ENCODE peak calls at places on chromosomes 5 and 9, in four cellular contexts. One of them, this sample, is unnamed.

GRCh38 chr5:175710361-175710760 is 52.5 kb downstream of the HRH2 start:
- DNase-seq in posterior vena cava: no peak
- DNase-seq in NCI-H1092 treated with DMSO at 0.1 percent for 48 hours: no peak
- DNase-seq in Peyer's patch: peak; percentile 19
- DNase-seq in this sample: peak; percentile 55

GRCh38 chr9:17531642-17532254 is 47.1 kb upstream of the SH3GL2 start:
- DNase-seq in posterior vena cava: no peak
- DNase-seq in NCI-H1092 treated with DMSO at 0.1 percent for 48 hours: peak; percentile 59
- DNase-seq in Peyer's patch: no peak
- DNase-seq in this sample: no peak

GRCh38 chr9:136643596-136644342 is 18.9 kb upstream of the EGFL7 start:
- DNase-seq in posterior vena cava: no peak
- DNase-seq in NCI-H1092 treated with DMSO at 0.1 percent for 48 hours: no peak
- DNase-seq in Peyer's patch: no peak
- DNase-seq in this sample: no peak

GRCh38 chr9:93636172-93636661 is 59.8 kb downstream of the PHF2 start:
- DNase-seq in posterior vena cava: peak; percentile 78
- DNase-seq in NCI-H1092 treated with DMSO at 0.1 percent for 48 hours: no peak
- DNase-seq in Peyer's patch: peak; percentile 38
- DNase-seq in this sample: peak; percentile 30

GRCh38 chr9:87601175-87601574 is 103.5 kb downstream of the DAPK1 start:
- DNase-seq in posterior vena cava: no peak
- DNase-seq in NCI-H1092 treated with DMSO at 0.1 percent for 48 hours: no peak
- DNase-seq in Peyer's patch: peak; percentile 79
- DNase-seq in this sample: no peak

GRCh38 chr5:138720840-138721239 is 32.4 kb upstream of the CTNNA1 start:
- DNase-seq in posterior vena cava: no peak
- DNase-seq in NCI-H1092 treated with DMSO at 0.1 percent for 48 hours: no peak
- DNase-seq in Peyer's patch: no peak
- DNase-seq in this sample: no peak

GRCh38 chr9:15423328-15423985 is 781 bp downstream of the SNAPC3 start:
- DNase-seq in posterior vena cava: no peak
- DNase-seq in NCI-H1092 treated with DMSO at 0.1 percent for 48 hours: peak; percentile 72
- DNase-seq in Peyer's patch: no peak
- DNase-seq in this sample: no peak

GRCh38 chr5:115813719-115814118 is 2.7 kb downstream of the CDO1 start:
- DNase-seq in posterior vena cava: no peak
- DNase-seq in NCI-H1092 treated with DMSO at 0.1 percent for 48 hours: no peak
- DNase-seq in Peyer's patch: no peak
- DNase-seq in this sample: no peak

GRCh38 chr5:123673107-123673506 is 161.1 kb downstream of the CSNK1G3 start:
- DNase-seq in posterior vena cava: no peak
- DNase-seq in NCI-H1092 treated with DMSO at 0.1 percent for 48 hours: no peak
- DNase-seq in Peyer's patch: no peak
- DNase-seq in this sample: no peak

GRCh38 chr9:127032256-127032655 is 90.2 kb downstream of the ANGPTL2 start:
- DNase-seq in posterior vena cava: no peak
- DNase-seq in NCI-H1092 treated with DMSO at 0.1 percent for 48 hours: no peak
- DNase-seq in Peyer's patch: no peak
- DNase-seq in this sample: no peak

GRCh38 chr5:175417384-175417783 is 26.6 kb downstream of the DRD1 start:
- DNase-seq in posterior vena cava: no peak
- DNase-seq in NCI-H1092 treated with DMSO at 0.1 percent for 48 hours: no peak
- DNase-seq in Peyer's patch: no peak
- DNase-seq in this sample: no peak

GRCh38 chr9:70081120-70081495 is 37.5 kb downstream of the MAMDC2 start:
- DNase-seq in posterior vena cava: no peak
- DNase-seq in NCI-H1092 treated with DMSO at 0.1 percent for 48 hours: no peak
- DNase-seq in Peyer's patch: no peak
- DNase-seq in this sample: no peak

GRCh38 chr5:153960269-153961215 is 78.2 kb downstream of the FAM114A2 start:
- DNase-seq in posterior vena cava: no peak
- DNase-seq in NCI-H1092 treated with DMSO at 0.1 percent for 48 hours: no peak
- DNase-seq in Peyer's patch: no peak
- DNase-seq in this sample: no peak

GRCh38 chr5:141677415-141677814 is 4.6 kb downstream of the ARAP3 start:
- DNase-seq in posterior vena cava: no peak
- DNase-seq in NCI-H1092 treated with DMSO at 0.1 percent for 48 hours: no peak
- DNase-seq in Peyer's patch: no peak
- DNase-seq in this sample: no peak